ENCODE peak calls at places on chromosomes 6 and 20, in four cellular contexts. O is T-helper 2 cell, K is right lobe of liver, S is NCI-H1092. H is an unnamed sample.

GRCh38 chr6:34178361-34179105 is 32.6 kb upstream of the GRM4 start:
- DNase-seq in S (no peak), O (no peak), K (no peak), H (no peak)

GRCh38 chr20:6590891-6591679 is 176.4 kb upstream of the BMP2 start:
- DNase-seq in K (no peak), S (no peak), O (no peak), H (peak; percentile 34)

GRCh38 chr20:57048027-57048869 is 218.2 kb downstream of the BMP7 start:
- DNase-seq in S (no peak), K (no peak), O (no peak), H (no peak)

GRCh38 chr20:54133434-54134427 is 40.1 kb downstream of the CYP24A1 start:
- DNase-seq in S (no peak), K (no peak), O (no peak), H (no peak)

GRCh38 chr20:1803216-1804128 is 91.7 kb upstream of the SIRPA start:
- DNase-seq in K (peak; percentile 74), S (no peak), O (no peak), H (no peak)

GRCh38 chr20:41989935-41990635 is 371.9 kb upstream of the CHD6 start:
- DNase-seq in K (no peak), O (no peak), S (no peak), H (peak; percentile 1)

GRCh38 chr20:34732523-34732922 is 28.4 kb downstream of the TP53INP2 start:
- DNase-seq in S (no peak), O (no peak), K (no peak), H (no peak)

GRCh38 chr20:45987108-45987780 is 15.2 kb upstream of the ZNF335 start:
- DNase-seq in K (peak; percentile 84), O (peak; percentile 58), S (no peak), H (peak; percentile 59)

GRCh38 chr20:3250091-3250504 is 11.1 kb upstream of the SLC4A11 start:
- DNase-seq in K (no peak), S (peak; percentile 6), O (no peak), H (no peak)

GRCh38 chr6:111662794-111663231 is 57.1 kb upstream of the TRAF3IP2 start:
- DNase-seq in K (no peak), S (no peak), O (no peak), H (no peak)

GRCh38 chr20:59800309-59800708 is 133.1 kb downstream of the SYCP2 start:
- DNase-seq in S (no peak), K (no peak), O (no peak), H (no peak)

GRCh38 chr20:64027981-64028685 is 7.8 kb upstream of the C20orf204 start:
- DNase-seq in S (no peak), K (no peak), O (no peak), H (no peak)

GRCh38 chr20:3021327-3021726 is 22.1 kb upstream of the GNRH2 start:
- DNase-seq in S (no peak), O (no peak), K (no peak), H (no peak)

GRCh38 chr6:129766959-129767728 is 57.2 kb upstream of the ARHGAP18 start:
- DNase-seq in K (peak; percentile 22), S (peak; percentile 42), O (peak; percentile 12), H (peak; percentile 46)

GRCh38 chr20:57265649-57266250 is 691 bp downstream of the BMP7 start:
- DNase-seq in S (no peak), K (no peak), O (no peak), H (peak; percentile 38)

GRCh38 chr20:12358006-12358654 is 440.4 kb downstream of the BTBD3 start:
- DNase-seq in K (no peak), S (peak; percentile 3), O (no peak), H (peak; percentile 6)

GRCh38 chr20:436476-436875 is 25.9 kb downstream of the TBC1D20 start:
- DNase-seq in K (no peak), S (no peak), O (no peak), H (no peak)

GRCh38 chr20:3681931-3682820 is at the start of gene ADAM33:
- DNase-seq in K (no peak), S (no peak), O (no peak), H (no peak)

GRCh38 chr6:37187321-37188022 is 17.5 kb downstream of the PIM1 start:
- DNase-seq in S (no peak), O (no peak), K (no peak), H (no peak)

GRCh38 chr6:157139054-157139708 is 184.1 kb downstream of the TMEM242 start:
- DNase-seq in S (no peak), O (no peak), K (no peak), H (no peak)

GRCh38 chr6:33272358-33273128 is 668 bp downstream of the RPS18 start:
- DNase-seq in O (no peak), S (no peak), K (no peak), H (no peak)

GRCh38 chr20:2108987-2109386 is 7.4 kb downstream of the STK35 start:
- DNase-seq in O (no peak), K (no peak), S (no peak), H (no peak)

GRCh38 chr6:111712398-111712797 is 106.7 kb upstream of the TRAF3IP2 start:
- DNase-seq in O (no peak), K (no peak), S (no peak), H (no peak)

GRCh38 chr20:13333793-13334192 is 112.7 kb downstream of the ISM1 start:
- DNase-seq in O (no peak), S (peak; percentile 73), K (no peak), H (peak; percentile 62)

GRCh38 chr6:22929228-22929627 is 359.9 kb downstream of the HDGFL1 start:
- DNase-seq in K (no peak), O (no peak), S (no peak), H (no peak)

GRCh38 chr6:7050911-7051779 is 56.6 kb upstream of the RREB1 start:
- DNase-seq in O (no peak), K (peak; percentile 63), S (no peak), H (no peak)

GRCh38 chr6:52994031-52994788 is 874 bp downstream of the GSTA4 start:
- DNase-seq in O (no peak), K (no peak), S (peak; percentile 39), H (peak; percentile 24)

GRCh38 chr6:106442351-106442750 is 81.8 kb downstream of the CRYBG1 start:
- DNase-seq in S (no peak), K (no peak), O (no peak), H (no peak)

GRCh38 chr20:59149678-59150504 is 13.7 kb upstream of the ZNF831 start:
- DNase-seq in O (peak; percentile 26), S (no peak), K (no peak), H (no peak)

GRCh38 chr20:46111028-46111835 is 6.9 kb upstream of the CD40 start:
- DNase-seq in S (no peak), K (no peak), O (no peak), H (no peak)

GRCh38 chr6:112910256-112910655 is 563.1 kb downstream of the RFPL4B start:
- DNase-seq in S (no peak), O (no peak), K (no peak), H (no peak)

GRCh38 chr6:39897699-39898098 is 36.6 kb downstream of the MOCS1 start:
- DNase-seq in K (no peak), O (no peak), S (no peak), H (no peak)